ENCODE peak calls at places on chromosome 16, in eight cellular contexts. One of them, this sample, is unnamed.

GRCh38 chr16:65537336-65537735 is 415.5 kb upstream of the CDH11 start:
- DNase-seq in heart left ventricle: no peak
- DNase-seq in A549: no peak
- DNase-seq in MM.1S: no peak
- DNase-seq in HCT116: no peak
- DNase-seq in PC-3: no peak
- DNase-seq in GM23248: peak; percentile 56
- DNase-seq in fibroblast of lung: no peak
- DNase-seq in this sample: no peak

GRCh38 chr16:2715519-2715918 is 4.5 kb downstream of the PRSS27 start:
- DNase-seq in heart left ventricle: peak; percentile 77
- DNase-seq in A549: no peak
- DNase-seq in MM.1S: peak; percentile 32
- DNase-seq in HCT116: no peak
- DNase-seq in PC-3: no peak
- DNase-seq in GM23248: peak; percentile 67
- DNase-seq in fibroblast of lung: peak; percentile 50
- DNase-seq in this sample: peak; percentile 87

GRCh38 chr16:83992624-83993023 is 24.6 kb downstream of the NECAB2 start:
- DNase-seq in heart left ventricle: peak; percentile 71
- DNase-seq in A549: no peak
- DNase-seq in MM.1S: no peak
- DNase-seq in HCT116: no peak
- DNase-seq in PC-3: peak; percentile 20
- DNase-seq in GM23248: peak; percentile 79
- DNase-seq in fibroblast of lung: peak; percentile 81
- DNase-seq in this sample: peak; percentile 66

GRCh38 chr16:58492735-58493134 is 7.2 kb upstream of the NDRG4 start:
- DNase-seq in heart left ventricle: no peak
- DNase-seq in A549: no peak
- DNase-seq in MM.1S: no peak
- DNase-seq in HCT116: no peak
- DNase-seq in PC-3: no peak
- DNase-seq in GM23248: no peak
- DNase-seq in fibroblast of lung: no peak
- DNase-seq in this sample: no peak

GRCh38 chr16:2341456-2342447 is 1.2 kb upstream of the ABCA3 start:
- DNase-seq in heart left ventricle: no peak
- DNase-seq in A549: no peak
- DNase-seq in MM.1S: no peak
- DNase-seq in HCT116: no peak
- DNase-seq in PC-3: no peak
- DNase-seq in GM23248: no peak
- DNase-seq in fibroblast of lung: no peak
- DNase-seq in this sample: peak; percentile 35

GRCh38 chr16:57341062-57341440 is 17.5 kb upstream of the CCL22 start:
- DNase-seq in heart left ventricle: no peak
- DNase-seq in A549: no peak
- DNase-seq in MM.1S: no peak
- DNase-seq in HCT116: no peak
- DNase-seq in PC-3: no peak
- DNase-seq in GM23248: no peak
- DNase-seq in fibroblast of lung: no peak
- DNase-seq in this sample: no peak

GRCh38 chr16:81469710-81470481 is 25.3 kb downstream of the CMIP start:
- DNase-seq in heart left ventricle: peak; percentile 58
- DNase-seq in A549: no peak
- DNase-seq in MM.1S: peak; percentile 60
- DNase-seq in HCT116: no peak
- DNase-seq in PC-3: no peak
- DNase-seq in GM23248: no peak
- DNase-seq in fibroblast of lung: no peak
- DNase-seq in this sample: no peak

GRCh38 chr16:66904846-66905632 is 13.6 kb downstream of the CDH16 start:
- DNase-seq in heart left ventricle: peak; percentile 69
- DNase-seq in A549: no peak
- DNase-seq in MM.1S: no peak
- DNase-seq in HCT116: no peak
- DNase-seq in PC-3: no peak
- DNase-seq in GM23248: no peak
- DNase-seq in fibroblast of lung: no peak
- DNase-seq in this sample: peak; percentile 69

GRCh38 chr16:87765473-87765775 is 362 bp downstream of the KLHDC4 start:
- DNase-seq in heart left ventricle: no peak
- DNase-seq in A549: no peak
- DNase-seq in MM.1S: no peak
- DNase-seq in HCT116: no peak
- DNase-seq in PC-3: no peak
- DNase-seq in GM23248: peak; percentile 38
- DNase-seq in fibroblast of lung: peak; percentile 13
- DNase-seq in this sample: no peak

GRCh38 chr16:31484491-31485171 is 1.7 kb downstream of the SLC5A2 start:
- DNase-seq in heart left ventricle: no peak
- DNase-seq in A549: peak; percentile 51
- DNase-seq in MM.1S: no peak
- DNase-seq in HCT116: no peak
- DNase-seq in PC-3: no peak
- DNase-seq in GM23248: no peak
- DNase-seq in fibroblast of lung: peak; percentile 45
- DNase-seq in this sample: no peak

GRCh38 chr16:4409081-4409932 is 7.1 kb downstream of the CORO7 start:
- DNase-seq in heart left ventricle: no peak
- DNase-seq in A549: peak; percentile 51
- DNase-seq in MM.1S: no peak
- DNase-seq in HCT116: no peak
- DNase-seq in PC-3: peak; percentile 34
- DNase-seq in GM23248: peak; percentile 35
- DNase-seq in fibroblast of lung: no peak
- DNase-seq in this sample: peak; percentile 54

GRCh38 chr16:55184052-55184451 is 140.0 kb upstream of the IRX6 start:
- DNase-seq in heart left ventricle: no peak
- DNase-seq in A549: no peak
- DNase-seq in MM.1S: no peak
- DNase-seq in HCT116: no peak
- DNase-seq in PC-3: no peak
- DNase-seq in GM23248: no peak
- DNase-seq in fibroblast of lung: no peak
- DNase-seq in this sample: no peak

GRCh38 chr16:55184619-55185018 is 139.4 kb upstream of the IRX6 start:
- DNase-seq in heart left ventricle: no peak
- DNase-seq in A549: no peak
- DNase-seq in MM.1S: no peak
- DNase-seq in HCT116: no peak
- DNase-seq in PC-3: no peak
- DNase-seq in GM23248: no peak
- DNase-seq in fibroblast of lung: no peak
- DNase-seq in this sample: no peak

GRCh38 chr16:55189975-55190636 is 133.9 kb upstream of the IRX6 start:
- DNase-seq in heart left ventricle: no peak
- DNase-seq in A549: no peak
- DNase-seq in MM.1S: no peak
- DNase-seq in HCT116: no peak
- DNase-seq in PC-3: no peak
- DNase-seq in GM23248: no peak
- DNase-seq in fibroblast of lung: no peak
- DNase-seq in this sample: no peak

DNA sequence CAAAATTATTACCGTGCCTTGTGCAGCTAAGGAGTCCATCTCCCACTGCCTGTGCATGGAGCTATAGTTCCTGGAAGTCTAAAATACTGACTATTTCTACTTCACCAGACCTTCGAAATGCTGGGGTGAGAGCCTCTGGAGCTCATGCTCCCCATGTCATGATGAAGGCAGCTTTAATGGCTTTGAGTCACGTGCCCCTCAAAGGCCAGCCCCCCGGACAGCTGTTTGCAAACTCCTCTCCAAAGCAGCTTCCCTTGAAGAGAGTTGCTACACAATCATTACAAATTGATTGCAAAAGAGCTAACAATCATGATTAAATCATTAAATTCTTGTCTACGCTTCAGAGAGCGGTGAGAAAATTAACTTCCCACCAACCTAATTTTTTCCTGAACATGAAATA is 134.8 kb upstream of the IRX6 start:
- DNase-seq in heart left ventricle: no peak
- DNase-seq in A549: no peak
- DNase-seq in MM.1S: no peak
- DNase-seq in HCT116: no peak
- DNase-seq in PC-3: no peak
- DNase-seq in GM23248: no peak
- DNase-seq in fibroblast of lung: no peak
- DNase-seq in this sample: no peak
- H3K27ac ChIP-seq in heart left ventricle: no peak overlapping the region
- H3K27ac ChIP-seq in A549: no peak overlapping the region
- H3K27ac ChIP-seq in MM.1S: no peak overlapping the region
- H3K27ac ChIP-seq in HCT116: no peak overlapping the region
- H3K27ac ChIP-seq in PC-3: no peak overlapping the region
- H3K27ac ChIP-seq in GM23248: no peak overlapping the region
- H3K27ac ChIP-seq in fibroblast of lung: no peak overlapping the region
- H3K27ac ChIP-seq in this sample: no peak overlapping the region

DNA sequence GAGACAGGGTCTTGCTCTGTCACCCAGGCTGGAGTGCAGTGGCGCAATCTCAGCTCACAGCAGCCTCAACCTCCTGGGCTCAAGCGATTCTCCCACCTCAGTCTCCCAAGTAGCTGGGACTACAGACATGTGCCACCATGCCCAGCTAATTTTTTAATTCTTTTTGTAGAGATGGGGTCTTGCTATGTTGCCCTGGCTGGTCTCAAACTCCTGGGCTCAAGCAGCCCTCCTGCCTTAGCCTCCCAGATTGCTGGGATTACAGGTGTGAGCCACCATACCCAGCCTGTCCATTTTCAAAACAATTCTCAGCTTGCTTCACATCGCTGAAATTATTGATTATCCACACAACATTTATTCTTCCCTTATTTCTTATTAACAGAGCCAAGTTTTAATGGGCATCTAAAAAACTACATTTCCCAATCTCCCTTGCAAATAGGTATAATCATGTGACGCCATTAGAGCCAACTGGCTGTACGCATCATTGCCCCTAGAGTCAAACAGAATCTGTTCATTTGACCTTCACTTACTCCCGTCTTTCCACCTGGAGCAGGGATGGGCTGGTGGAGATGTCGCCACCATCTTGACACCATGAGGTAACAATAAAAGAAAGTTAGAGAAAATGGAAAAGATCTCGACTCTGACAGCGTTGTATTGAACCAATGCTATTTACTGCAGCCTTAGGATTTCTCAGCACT is 148.0 kb upstream of the FOXF1 start:
- DNase-seq in heart left ventricle: no peak
- DNase-seq in A549: no peak
- DNase-seq in MM.1S: no peak
- DNase-seq in HCT116: peak; percentile 46
- DNase-seq in PC-3: no peak
- DNase-seq in GM23248: peak; percentile 52
- DNase-seq in fibroblast of lung: no peak
- DNase-seq in this sample: no peak
- H3K27ac ChIP-seq in heart left ventricle: no peak overlapping the region
- H3K27ac ChIP-seq in A549: no peak overlapping the region
- H3K27ac ChIP-seq in MM.1S: no peak overlapping the region
- H3K27ac ChIP-seq in HCT116: no peak overlapping the region
- H3K27ac ChIP-seq in PC-3: no peak overlapping the region
- H3K27ac ChIP-seq in GM23248: peak overlapping the region; percentile 54
- H3K27ac ChIP-seq in fibroblast of lung: peak overlapping the region; percentile 69
- H3K27ac ChIP-seq in this sample: no peak overlapping the region

DNA sequence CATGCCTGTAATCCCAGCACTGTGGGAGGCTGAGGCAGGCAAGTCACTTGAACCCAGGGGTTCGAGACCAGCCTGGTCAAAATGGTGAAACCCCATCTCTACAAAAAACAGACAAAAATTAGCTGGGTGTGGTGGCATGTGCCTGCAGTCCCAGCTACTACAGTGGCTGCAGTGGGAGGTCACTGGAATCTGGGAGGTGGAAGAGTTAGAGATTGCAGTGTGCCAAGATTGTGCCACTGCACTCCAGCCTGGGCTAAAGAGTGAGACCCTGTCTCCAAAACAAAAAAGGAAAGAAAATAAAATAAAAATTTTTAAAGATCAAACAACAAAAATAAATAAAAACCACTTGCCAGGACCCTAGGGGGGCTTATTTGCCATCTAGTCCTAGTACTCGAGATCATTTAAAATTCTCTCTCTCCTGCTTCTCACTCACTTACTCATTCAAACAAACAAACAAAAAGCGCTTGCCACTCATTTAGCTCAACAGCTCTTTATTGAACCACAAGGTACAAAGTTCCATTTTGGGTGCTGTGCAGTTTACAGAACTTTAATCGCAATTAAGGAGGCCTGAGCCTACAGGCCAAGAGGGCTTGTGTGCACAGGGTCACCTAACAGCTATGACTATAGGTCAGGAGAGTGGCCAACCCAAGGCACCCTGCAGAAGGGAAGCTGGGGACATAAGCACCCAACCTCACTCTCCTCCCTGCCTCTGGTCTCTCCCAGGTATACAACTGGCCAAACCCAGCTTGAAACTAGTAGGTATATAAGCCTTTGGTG is 4.4 kb downstream of the CHD9NB start:
- DNase-seq in heart left ventricle: no peak
- DNase-seq in A549: no peak
- DNase-seq in MM.1S: no peak
- DNase-seq in HCT116: no peak
- DNase-seq in PC-3: no peak
- DNase-seq in GM23248: no peak
- DNase-seq in fibroblast of lung: no peak
- DNase-seq in this sample: no peak
- H3K27ac ChIP-seq in heart left ventricle: no peak overlapping the region
- H3K27ac ChIP-seq in A549: no peak overlapping the region
- H3K27ac ChIP-seq in MM.1S: no peak overlapping the region
- H3K27ac ChIP-seq in HCT116: no peak overlapping the region
- H3K27ac ChIP-seq in PC-3: no peak overlapping the region
- H3K27ac ChIP-seq in GM23248: no peak overlapping the region
- H3K27ac ChIP-seq in fibroblast of lung: no peak overlapping the region
- H3K27ac ChIP-seq in this sample: no peak overlapping the region

GRCh38 chr16:72664122-72664479 is 383.8 kb downstream of the ZFHX3 start:
- DNase-seq in heart left ventricle: no peak
- DNase-seq in A549: no peak
- DNase-seq in MM.1S: no peak
- DNase-seq in HCT116: no peak
- DNase-seq in PC-3: peak; percentile 9
- DNase-seq in GM23248: peak; percentile 46
- DNase-seq in fibroblast of lung: peak; percentile 27
- DNase-seq in this sample: no peak
- H3K27ac ChIP-seq in heart left ventricle: no peak overlapping the region
- H3K27ac ChIP-seq in A549: peak overlapping the region; percentile 87
- H3K27ac ChIP-seq in MM.1S: no peak overlapping the region
- H3K27ac ChIP-seq in HCT116: peak overlapping the region; percentile 46
- H3K27ac ChIP-seq in PC-3: peak overlapping the region; percentile 54
- H3K27ac ChIP-seq in GM23248: peak overlapping the region; percentile 67
- H3K27ac ChIP-seq in fibroblast of lung: peak overlapping the region; percentile 90
- H3K27ac ChIP-seq in this sample: no peak overlapping the region

GRCh38 chr16:11955713-11956123 is 9.3 kb upstream of the TNFRSF17 start:
- DNase-seq in heart left ventricle: no peak
- DNase-seq in A549: peak; percentile 12
- DNase-seq in MM.1S: no peak
- DNase-seq in HCT116: no peak
- DNase-seq in PC-3: peak; percentile 88
- DNase-seq in GM23248: peak; percentile 98
- DNase-seq in fibroblast of lung: peak; percentile 95
- DNase-seq in this sample: no peak
- H3K27ac ChIP-seq in heart left ventricle: no peak overlapping the region
- H3K27ac ChIP-seq in A549: peak overlapping the region; percentile 27
- H3K27ac ChIP-seq in MM.1S: no peak overlapping the region
- H3K27ac ChIP-seq in HCT116: no peak overlapping the region
- H3K27ac ChIP-seq in PC-3: peak overlapping the region; percentile 85
- H3K27ac ChIP-seq in GM23248: peak overlapping the region; percentile 88
- H3K27ac ChIP-seq in fibroblast of lung: peak overlapping the region; percentile 40
- H3K27ac ChIP-seq in this sample: no peak overlapping the region

GRCh38 chr16:30369091-30369937 is 980 bp downstream of the TBC1D10B start:
- DNase-seq in heart left ventricle: peak; percentile 44
- DNase-seq in A549: no peak
- DNase-seq in MM.1S: peak; percentile 26
- DNase-seq in HCT116: no peak
- DNase-seq in PC-3: peak; percentile 8
- DNase-seq in GM23248: peak; percentile 54
- DNase-seq in fibroblast of lung: no peak
- DNase-seq in this sample: no peak
- H3K27ac ChIP-seq in heart left ventricle: peak overlapping the region; percentile 78
- H3K27ac ChIP-seq in A549: peak overlapping the region; percentile 98
- H3K27ac ChIP-seq in MM.1S: no peak overlapping the region
- H3K27ac ChIP-seq in HCT116: peak overlapping the region; percentile 84
- H3K27ac ChIP-seq in PC-3: peak overlapping the region; percentile 55
- H3K27ac ChIP-seq in GM23248: peak overlapping the region; percentile 71
- H3K27ac ChIP-seq in fibroblast of lung: peak overlapping the region; percentile 48
- H3K27ac ChIP-seq in this sample: peak overlapping the region; percentile 53